ENCODE peak calls at places on chromosomes 6 and 20, in five cellular contexts. W is left ventricle myocardium inferior, R is A673, A is ascending aorta, H is transverse colon. Q is an unnamed sample.

GRCh38 chr6:15400572-15401004 is 154.7 kb downstream of the JARID2 start:
- DNase-seq in R (peak; percentile 51), A (no peak), H (peak; percentile 47), W (peak; percentile 78), Q (no peak)

GRCh38 chr6:2688416-2689064 is 62.2 kb downstream of the MYLK4 start:
- DNase-seq in H (no peak), W (no peak), A (no peak), R (no peak), Q (no peak)

GRCh38 chr6:163293286-163293685 is 121.2 kb upstream of the QKI start:
- DNase-seq in H (no peak), A (no peak), R (no peak), W (no peak), Q (no peak)

GRCh38 chr6:17505062-17505476 is 95.0 kb upstream of the FAM8A1 start:
- DNase-seq in R (peak; percentile 28), A (no peak), W (no peak), H (no peak), Q (no peak)

GRCh38 chr6:39339111-39339510 is 16.6 kb upstream of the KCNK16 start:
- DNase-seq in H (no peak), R (no peak), W (no peak), A (no peak), Q (no peak)

GRCh38 chr20:10360878-10361277 is 73.1 kb downstream of the MKKS start:
- DNase-seq in W (no peak), R (no peak), A (no peak), H (no peak), Q (no peak)

GRCh38 chr20:49112596-49113274 is 66.6 kb downstream of the CSE1L start:
- DNase-seq in H (no peak), A (no peak), R (no peak), W (no peak), Q (no peak)

GRCh38 chr6:35181313-35181932 is 32.3 kb upstream of the SCUBE3 start:
- DNase-seq in H (no peak), W (no peak), R (peak; percentile 23), A (peak; percentile 89), Q (no peak)

GRCh38 chr6:42726026-42726425 is 3.6 kb upstream of the PRPH2 start:
- DNase-seq in R (no peak), H (no peak), A (no peak), W (no peak), Q (no peak)

GRCh38 chr6:42724825-42725224 is 2.4 kb upstream of the PRPH2 start:
- DNase-seq in H (no peak), A (no peak), R (no peak), W (no peak), Q (no peak)

GRCh38 chr6:42726485-42727083 is 4.2 kb upstream of the PRPH2 start:
- DNase-seq in H (peak; percentile 79), W (peak; percentile 54), A (peak; percentile 90), R (peak; percentile 87), Q (peak; percentile 79)

GRCh38 chr6:42727627-42728026 is 5.2 kb upstream of the PRPH2 start:
- DNase-seq in A (no peak), R (no peak), W (no peak), H (no peak), Q (no peak)

DNA sequence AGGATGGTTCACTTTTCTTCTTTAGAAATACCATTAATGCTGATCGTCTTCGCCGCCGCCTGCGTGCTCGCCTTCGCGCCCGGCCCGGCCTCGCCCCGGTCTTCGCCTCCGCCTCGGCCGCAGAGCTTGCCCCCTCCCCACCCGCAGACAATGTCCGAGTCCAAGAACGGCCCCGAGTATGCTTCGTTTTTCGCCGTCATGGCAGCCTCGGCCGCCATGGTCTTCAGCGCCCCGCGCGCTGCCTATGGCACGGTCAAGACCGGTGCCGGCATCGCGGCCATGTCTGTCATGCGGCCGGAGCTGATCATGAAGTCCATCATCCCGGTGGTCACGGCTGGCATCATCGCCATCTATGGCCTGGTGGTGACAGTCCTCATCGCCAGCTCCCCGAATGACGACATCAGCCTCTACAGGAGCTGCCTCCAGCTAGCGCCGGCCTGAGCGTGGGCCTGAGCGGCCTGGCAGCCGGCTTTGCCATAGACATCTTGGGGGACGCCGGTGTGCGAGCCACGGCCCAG is 4.7 kb upstream of the PRPH2 start:
- DNase-seq in H (no peak), W (peak; percentile 28), R (no peak), A (no peak), Q (no peak)
- H3K4me3 ChIP-seq in H (peak overlapping the region; percentile 32), W (peak overlapping the region; percentile 72), R (peak overlapping the region; percentile 21), A (peak overlapping the region; percentile 53), Q (peak overlapping the region; percentile 40)

GRCh38 chr6:7073082-7073783 is 34.5 kb upstream of the RREB1 start:
- DNase-seq in H (no peak), R (no peak), W (no peak), A (no peak), Q (no peak)

GRCh38 chr6:7077856-7078255 is 29.9 kb upstream of the RREB1 start:
- DNase-seq in H (no peak), R (no peak), W (no peak), A (no peak), Q (no peak)

GRCh38 chr6:7073810-7074525 is 33.8 kb upstream of the RREB1 start:
- DNase-seq in R (no peak), H (peak; percentile 66), W (no peak), A (no peak), Q (no peak)

GRCh38 chr6:7075341-7075740 is 32.4 kb upstream of the RREB1 start:
- DNase-seq in H (no peak), R (no peak), W (no peak), A (no peak), Q (no peak)

GRCh38 chr6:7074870-7075269 is 32.9 kb upstream of the RREB1 start:
- DNase-seq in R (no peak), H (no peak), A (no peak), W (no peak), Q (no peak)
- H3K4me3 ChIP-seq in R (no peak overlapping the region), H (no peak overlapping the region), A (no peak overlapping the region), W (no peak overlapping the region), Q (no peak overlapping the region)

GRCh38 chr20:46690219-46691111 is 1.2 kb upstream of the TP53RK start:
- DNase-seq in H (no peak), A (no peak), W (no peak), R (no peak), Q (no peak)
- H3K4me3 ChIP-seq in H (peak overlapping the region; percentile 94), A (peak overlapping the region; percentile 69), W (peak overlapping the region; percentile 91), R (peak overlapping the region; percentile 84), Q (no peak overlapping the region)

DNA sequence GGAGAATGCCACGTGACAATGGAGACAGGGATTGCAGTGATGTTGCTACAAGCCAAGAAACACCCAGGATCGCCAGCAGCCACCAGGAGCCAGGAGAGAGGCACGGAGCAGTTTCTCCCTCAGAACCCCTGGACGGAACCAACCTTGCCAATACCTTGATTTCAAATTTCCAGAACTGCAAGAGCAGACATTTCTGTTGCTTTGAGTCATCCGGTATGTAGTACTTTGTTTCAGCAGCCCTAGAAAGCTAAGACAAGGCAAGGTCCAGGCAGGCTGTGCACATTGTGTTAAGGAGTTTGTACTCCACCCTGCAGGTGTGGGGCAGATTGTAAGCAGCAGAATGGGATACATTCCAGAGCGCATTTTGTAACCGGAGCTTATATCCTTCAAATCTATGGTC is 48.3 kb downstream of the TRERF1 start:
- DNase-seq in R (no peak), H (peak; percentile 36), A (no peak), W (no peak), Q (no peak)
- H3K4me3 ChIP-seq in R (no peak overlapping the region), H (no peak overlapping the region), A (no peak overlapping the region), W (no peak overlapping the region), Q (no peak overlapping the region)

DNA sequence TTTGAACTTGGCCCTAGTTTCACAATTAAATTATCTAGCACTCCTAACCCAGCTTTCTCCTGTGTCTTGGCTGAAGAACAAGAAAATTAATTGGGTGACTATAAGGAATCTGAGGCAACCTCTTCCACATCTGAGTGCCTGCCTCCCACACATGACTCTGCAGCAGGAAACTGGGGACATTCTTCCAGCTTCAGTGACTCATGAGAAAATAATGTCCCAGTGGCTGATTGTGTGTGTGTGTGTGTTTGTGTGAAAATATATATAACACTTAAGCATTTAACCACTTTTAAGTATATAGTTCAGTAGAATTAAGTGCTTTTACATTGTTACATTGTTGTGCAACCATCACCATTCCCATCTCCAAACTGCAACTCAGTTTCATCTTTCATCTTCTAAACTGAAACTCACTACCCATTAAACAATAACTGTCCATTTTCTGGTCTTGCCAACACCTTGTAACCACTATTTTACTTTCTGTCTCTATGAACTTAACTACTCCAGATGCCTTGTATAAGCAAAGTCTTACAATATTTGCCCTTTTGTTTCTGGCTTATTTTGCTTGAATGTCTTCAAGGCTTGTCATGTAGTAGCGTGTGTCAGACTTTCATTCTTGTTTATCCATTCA is 8.7 kb downstream of the TRIM38 start:
- DNase-seq in R (peak; percentile 92), A (peak; percentile 81), W (no peak), H (no peak), Q (no peak)
- H3K4me3 ChIP-seq in R (peak overlapping the region; percentile 7), A (no peak overlapping the region), W (no peak overlapping the region), H (no peak overlapping the region), Q (no peak overlapping the region)

GRCh38 chr20:4246428-4246827 is 231.1 kb upstream of the RNF24 start:
- DNase-seq in A (no peak), R (peak; percentile 63), W (no peak), H (no peak), Q (no peak)

GRCh38 chr20:4244700-4245485 is 229.5 kb upstream of the RNF24 start:
- DNase-seq in R (no peak), W (no peak), A (no peak), H (peak; percentile 83), Q (no peak)

GRCh38 chr20:4245542-4245941 is 230.2 kb upstream of the RNF24 start:
- DNase-seq in W (no peak), R (no peak), A (no peak), H (no peak), Q (no peak)

GRCh38 chr20:4243071-4243470 is 227.7 kb upstream of the RNF24 start:
- DNase-seq in W (no peak), H (no peak), R (no peak), A (no peak), Q (no peak)

GRCh38 chr20:4242376-4242775 is 227.0 kb upstream of the RNF24 start:
- DNase-seq in R (no peak), A (no peak), H (no peak), W (no peak), Q (no peak)
- H3K4me3 ChIP-seq in R (no peak overlapping the region), A (no peak overlapping the region), H (no peak overlapping the region), W (no peak overlapping the region), Q (no peak overlapping the region)

Q was measured in Jurkat, Clone E6-1.